ENCODE peak calls at places on chromosome 7, in nine cellular contexts. K is stimulated activated CD4-positive, alpha-beta T cell treated with anti-CD3 and anti-CD28 coated beads, TNF-alpha, amount 100 ng/mL, for 48 hours; Q is naive thymus-derived CD8-positive, alpha-beta T cell; D is T-helper 17 cell; N is iris pigment epithelial cell; R is tibial nerve; U is NCI-H1092; T is activated T-cell treated with anti-CD3 and anti-CD28 coated beads, Interleukin-2, amount 50 U/mL, for 4 hours; W is WTC11. E is an unnamed sample.

GRCh38 chr7:139867847-139868246 is 38.8 kb downstream of the TBXAS1 start:
- DNase-seq in K (no peak), Q (no peak), U (no peak), W (no peak), R (no peak), T (no peak), D (no peak), N (no peak), E (no peak)

GRCh38 chr7:1533569-1534329 is 3.2 kb downstream of the MAFK start:
- DNase-seq in U (no peak), D (peak), Q (no peak), K (no peak), W (no peak), R (no peak), T (no peak), N (peak), E (no peak)

GRCh38 chr7:130114374-130114773 is 44.0 kb downstream of the KLHDC10 start:
- DNase-seq in Q (no peak), U (no peak), R (no peak), K (no peak), T (no peak), N (no peak), D (no peak), W (no peak), E (peak)

GRCh38 chr7:454356-455109 is 65.1 kb downstream of the PDGFA start:
- DNase-seq in T (no peak), D (no peak), W (no peak), K (no peak), Q (no peak), R (no peak), N (no peak), U (no peak), E (no peak)

GRCh38 chr7:52168085-52168484 is 851.5 kb upstream of the COBL start:
- DNase-seq in W (peak), R (no peak), D (no peak), N (no peak), Q (no peak), K (no peak), T (no peak), U (no peak), E (no peak)

GRCh38 chr7:50791921-50792341 is 9.2 kb upstream of the GRB10 start:
- DNase-seq in Q (no peak), T (no peak), K (no peak), N (peak), U (no peak), W (no peak), D (no peak), R (no peak), E (no peak)

GRCh38 chr7:120858299-120858636 is 324 bp upstream of the TSPAN12 start:
- DNase-seq in D (no peak), N (no peak), Q (no peak), U (no peak), T (no peak), K (no peak), W (no peak), R (no peak), E (no peak)

GRCh38 chr7:123660514-123661354 is 5.1 kb downstream of the LMOD2 start:
- DNase-seq in N (no peak), Q (no peak), R (no peak), D (no peak), T (no peak), K (no peak), U (no peak), W (no peak), E (no peak)

GRCh38 chr7:117010375-117011133 is 57.3 kb downstream of the ST7 start:
- DNase-seq in T (no peak), Q (no peak), R (no peak), N (peak), U (no peak), W (no peak), D (no peak), K (no peak), E (no peak)